ENCODE peak calls at places on chromosome 11, in four cellular contexts. H is fibroblast of lung, A is adrenal gland, C is WERI-Rb-1. V is an unnamed sample.

GRCh38 chr11:67572747-67573419 is 10.7 kb upstream of the GSTP1 start:
- DNase-seq in A (peak), H (peak), C (peak), V (peak)

GRCh38 chr11:26947904-26948639 is 45.8 kb upstream of the FIBIN start:
- DNase-seq in H (peak), C (no peak), A (no peak), V (peak)

GRCh38 chr11:38693306-38693705 is 2095.3 kb upstream of the RAG2 start:
- DNase-seq in A (no peak), H (no peak), C (no peak), V (no peak)

GRCh38 chr11:102832612-102833011 is 10.8 kb downstream of the MMP3 start:
- DNase-seq in H (no peak), A (no peak), C (no peak), V (no peak)

GRCh38 chr11:83975984-83976383 is 689.8 kb upstream of the CCDC90B start:
- DNase-seq in A (no peak), C (no peak), H (peak), V (no peak)

GRCh38 chr11:77529685-77530084 is 55.8 kb upstream of the PAK1 start:
- DNase-seq in A (no peak), C (no peak), H (no peak), V (no peak)

GRCh38 chr11:57751676-57752253 is at the start of gene BTBD18:
- DNase-seq in A (peak), H (peak), C (peak), V (peak)

GRCh38 chr11:122776546-122776945 is 61.8 kb upstream of the CRTAM start:
- DNase-seq in C (no peak), A (no peak), H (no peak), V (no peak)

GRCh38 chr11:92707173-92707619 is 262.3 kb upstream of the MTNR1B start:
- DNase-seq in A (no peak), C (peak), H (no peak), V (no peak)

GRCh38 chr11:64203421-64204079 is 3.0 kb upstream of the FERMT3 start:
- DNase-seq in C (no peak), A (no peak), H (no peak), V (no peak)

GRCh38 chr11:76704171-76704948 is 33.8 kb upstream of the LRRC32 start:
- DNase-seq in A (no peak), C (peak), H (no peak), V (no peak)

GRCh38 chr11:119432484-119433368 is 9.8 kb upstream of the THY1 start:
- DNase-seq in A (no peak), C (no peak), H (peak), V (peak)

GRCh38 chr11:70060611-70061293 is 17.4 kb upstream of the ANO1 start:
- DNase-seq in A (no peak), H (no peak), C (no peak), V (no peak)

GRCh38 chr11:29333993-29334780 is 682.6 kb downstream of the KCNA4 start:
- DNase-seq in C (no peak), H (peak), A (no peak), V (peak)

GRCh38 chr11:70202898-70203748 is at the start of gene FADD:
- DNase-seq in C (peak), A (peak), H (peak), V (peak)

GRCh38 chr11:119323532-119324033 is 6.7 kb upstream of the MCAM start:
- DNase-seq in A (peak), C (peak), H (peak), V (peak)

GRCh38 chr11:64619196-64619595 is 28.2 kb downstream of the SLC22A12 start:
- DNase-seq in A (no peak), H (no peak), C (no peak), V (no peak)

GRCh38 chr11:22392561-22392960 is 54.4 kb downstream of the SLC17A6 start:
- DNase-seq in A (no peak), H (no peak), C (no peak), V (no peak)

GRCh38 chr11:62560566-62561103 is 13.1 kb downstream of the EEF1G start:
- DNase-seq in A (peak), H (peak), C (peak), V (peak)

GRCh38 chr11:76672431-76673163 is 2.0 kb upstream of the LRRC32 start:
- DNase-seq in C (no peak), H (no peak), A (no peak), V (no peak)

GRCh38 chr11:67489860-67490726 is 7.3 kb downstream of the AIP start:
- DNase-seq in C (no peak), H (no peak), A (no peak), V (no peak)

GRCh38 chr11:113090716-113091577 is 129.7 kb downstream of the NCAM1 start:
- DNase-seq in A (no peak), H (no peak), C (no peak), V (no peak)

GRCh38 chr11:65867284-65868071 is 5.1 kb downstream of the EFEMP2 start:
- DNase-seq in C (no peak), A (no peak), H (no peak), V (no peak)

GRCh38 chr11:69360606-69361005 is 66.7 kb downstream of the MYEOV start:
- DNase-seq in C (no peak), H (no peak), A (peak), V (no peak)

GRCh38 chr11:46896719-46897406 is 21.5 kb downstream of the LRP4 start:
- DNase-seq in A (no peak), H (peak), C (peak), V (peak)

GRCh38 chr11:114367244-114367957 is 32.9 kb downstream of the C11orf71 start:
- DNase-seq in H (peak), C (no peak), A (no peak), V (no peak)

GRCh38 chr11:13962562-13963168 is at the start of gene SPON1:
- DNase-seq in C (peak), H (peak), A (peak), V (no peak)

GRCh38 chr11:20293531-20293930 is 70.0 kb upstream of the HTATIP2 start:
- DNase-seq in H (no peak), C (no peak), A (no peak), V (no peak)

GRCh38 chr11:73267122-73267846 is 4.9 kb upstream of the P2RY6 start:
- DNase-seq in C (no peak), H (no peak), A (no peak), V (no peak)

GRCh38 chr11:61679301-61679700 is 890 bp upstream of the DAGLA start:
- DNase-seq in A (no peak), C (peak), H (peak), V (no peak)

GRCh38 chr11:130121430-130121978 is 38.1 kb upstream of the ST14 start:
- DNase-seq in H (peak), C (no peak), A (no peak), V (peak)

GRCh38 chr11:100827934-100828661 is 141.0 kb downstream of the ARHGAP42 start:
- DNase-seq in H (peak), A (no peak), C (peak), V (no peak)

GRCh38 chr11:108498816-108499408 is 728 bp upstream of the POGLUT3 start:
- DNase-seq in A (peak), C (no peak), H (no peak), V (no peak)

GRCh38 chr11:26916805-26917204 is 77.1 kb upstream of the FIBIN start:
- DNase-seq in A (no peak), C (no peak), H (peak), V (no peak)

GRCh38 chr11:131668867-131669780 is 298.7 kb downstream of the NTM start:
- DNase-seq in C (peak), H (no peak), A (no peak), V (peak)

GRCh38 chr11:69102732-69103615 is 52.8 kb upstream of the SMIM38 start:
- DNase-seq in C (peak), A (no peak), H (no peak), V (no peak)

GRCh38 chr11:19460718-19461405 is 220.1 kb upstream of the E2F8 start:
- DNase-seq in H (no peak), C (no peak), A (no peak), V (no peak)

DNA sequence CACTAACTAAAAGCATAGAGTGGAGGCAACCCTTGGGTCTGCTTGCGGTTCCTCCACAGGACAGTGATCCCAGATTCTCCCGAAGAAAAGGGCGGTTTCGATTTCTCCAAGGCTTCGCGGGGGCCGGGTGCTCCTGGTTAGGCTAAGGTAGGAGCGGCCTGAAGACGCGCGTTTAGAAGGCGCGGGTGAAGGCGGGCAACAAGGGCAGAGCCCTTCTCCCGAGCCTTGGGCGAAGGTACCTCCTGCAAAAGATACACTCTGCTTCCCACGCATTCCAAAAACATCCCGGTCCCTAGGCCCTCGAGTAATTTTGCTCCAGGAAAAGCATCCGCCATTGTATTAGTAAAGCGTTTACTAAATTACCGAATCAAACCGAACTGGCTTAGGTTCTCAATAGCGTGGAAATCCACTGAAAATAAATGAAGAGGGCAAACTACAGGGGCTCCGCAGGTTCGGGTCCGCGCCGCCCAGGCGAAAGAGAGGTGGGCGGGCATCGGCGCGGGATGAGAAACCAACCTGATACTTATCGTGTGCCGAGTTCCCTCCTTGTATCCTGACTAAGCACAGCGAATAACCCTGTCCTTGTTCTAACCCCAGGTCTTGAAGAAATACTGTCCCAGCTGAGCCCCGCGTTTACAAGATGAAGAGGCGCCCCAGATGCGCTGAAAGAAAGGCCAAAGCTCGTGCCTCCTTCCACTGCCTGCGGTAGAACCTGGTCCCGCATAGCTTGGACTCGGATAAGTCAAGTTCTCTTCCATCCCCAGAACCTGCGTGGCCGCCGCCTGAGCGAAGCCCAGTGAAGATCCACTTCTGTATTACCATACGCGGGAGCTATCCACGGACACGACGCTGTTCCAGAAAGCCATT is 1.9 kb downstream of the WT1 start:
- DNase-seq in A (no peak), H (no peak), C (no peak), V (no peak)
- TF ChIP-seq CTCF in A (no peak), H (no peak), C (no peak), V (no peak)

DNA sequence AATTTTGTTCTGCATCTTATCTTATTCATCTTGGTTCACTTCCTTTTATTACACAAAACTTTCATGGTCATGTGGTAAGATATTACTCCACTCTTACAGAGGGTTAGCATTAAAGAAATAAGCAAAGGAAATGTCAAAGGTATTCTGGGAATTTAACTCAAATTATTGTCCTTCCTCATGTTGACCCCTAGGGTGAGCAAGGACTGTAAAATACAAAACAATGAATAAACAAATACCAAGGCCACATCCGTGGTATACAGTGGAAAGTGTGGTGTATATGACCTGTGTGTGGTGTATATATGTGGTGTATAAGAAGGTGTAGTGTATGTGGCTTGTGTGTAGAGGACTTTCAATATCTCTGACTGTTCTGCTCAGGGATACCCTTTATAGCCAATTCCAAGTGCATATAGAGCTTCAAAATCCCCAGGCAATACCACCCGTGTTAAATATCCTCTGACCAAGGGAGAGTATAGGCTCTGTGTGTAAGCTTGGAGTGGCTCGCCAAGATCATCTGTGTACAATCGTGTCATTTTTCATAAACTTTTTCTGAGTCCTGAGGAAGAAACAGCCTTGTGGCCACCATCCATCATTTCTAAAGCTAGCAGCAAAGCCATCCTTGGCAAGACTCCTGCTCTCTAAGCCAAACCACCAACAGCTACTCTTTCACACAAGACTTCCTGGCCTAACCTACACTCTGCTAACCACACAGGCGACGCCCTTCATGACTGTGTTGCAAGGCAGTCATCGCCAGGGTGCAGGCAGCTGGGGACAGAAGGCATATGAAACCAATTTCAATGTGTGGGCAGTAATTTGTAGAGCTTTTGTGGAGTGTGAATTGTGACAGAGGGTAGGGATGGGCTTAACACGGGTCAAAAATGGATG is 548.0 kb downstream of the ETS1 start:
- DNase-seq in C (no peak), H (peak), A (no peak), V (peak)
- TF ChIP-seq CTCF in C (no peak), H (no peak), A (no peak), V (peak)

GRCh38 chr11:4830909-4831308 is 9.8 kb downstream of the OR51F2 start:
- DNase-seq in A (no peak), C (no peak), H (no peak), V (no peak)

GRCh38 chr11:4825132-4825531 is 4.0 kb downstream of the OR51F2 start:
- DNase-seq in H (no peak), A (no peak), C (no peak), V (no peak)

GRCh38 chr11:4821021-4821420 is at the start of gene OR51F2:
- DNase-seq in C (no peak), H (no peak), A (no peak), V (no peak)

GRCh38 chr11:4826425-4826824 is 5.3 kb downstream of the OR51F2 start:
- DNase-seq in C (no peak), H (peak), A (no peak), V (peak)
- TF ChIP-seq CTCF in C (no peak), H (peak), A (no peak), V (no peak)

GRCh38 chr11:17770917-17771316 is 36.3 kb downstream of the KCNC1 start:
- DNase-seq in A (no peak), C (no peak), H (no peak), V (no peak)
- TF ChIP-seq CTCF in A (no peak), C (no peak), H (peak), V (peak)

DNA sequence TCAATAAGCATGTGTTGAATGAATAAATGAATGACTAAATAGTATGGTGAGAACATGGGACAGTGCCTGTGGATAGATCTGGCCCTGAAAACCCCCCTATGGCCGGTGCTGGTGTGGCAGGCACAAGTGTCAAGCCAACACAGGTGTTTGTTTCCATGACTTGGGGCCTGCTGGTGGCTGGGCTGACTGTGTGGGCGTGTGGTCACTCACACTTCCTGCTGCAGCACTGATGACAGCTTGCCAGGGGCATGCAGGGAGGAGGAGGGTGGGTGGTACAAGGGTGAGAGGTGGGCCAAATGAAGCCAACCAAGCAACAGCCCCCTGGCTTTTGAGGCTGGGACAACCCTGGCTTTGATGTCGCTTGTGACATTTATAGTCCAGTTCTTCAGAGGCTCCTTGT is 30.3 kb upstream of the ABCC8 start:
- DNase-seq in A (no peak), H (no peak), C (no peak), V (no peak)
- TF ChIP-seq CTCF in A (no peak), H (no peak), C (no peak), V (no peak)

DNA sequence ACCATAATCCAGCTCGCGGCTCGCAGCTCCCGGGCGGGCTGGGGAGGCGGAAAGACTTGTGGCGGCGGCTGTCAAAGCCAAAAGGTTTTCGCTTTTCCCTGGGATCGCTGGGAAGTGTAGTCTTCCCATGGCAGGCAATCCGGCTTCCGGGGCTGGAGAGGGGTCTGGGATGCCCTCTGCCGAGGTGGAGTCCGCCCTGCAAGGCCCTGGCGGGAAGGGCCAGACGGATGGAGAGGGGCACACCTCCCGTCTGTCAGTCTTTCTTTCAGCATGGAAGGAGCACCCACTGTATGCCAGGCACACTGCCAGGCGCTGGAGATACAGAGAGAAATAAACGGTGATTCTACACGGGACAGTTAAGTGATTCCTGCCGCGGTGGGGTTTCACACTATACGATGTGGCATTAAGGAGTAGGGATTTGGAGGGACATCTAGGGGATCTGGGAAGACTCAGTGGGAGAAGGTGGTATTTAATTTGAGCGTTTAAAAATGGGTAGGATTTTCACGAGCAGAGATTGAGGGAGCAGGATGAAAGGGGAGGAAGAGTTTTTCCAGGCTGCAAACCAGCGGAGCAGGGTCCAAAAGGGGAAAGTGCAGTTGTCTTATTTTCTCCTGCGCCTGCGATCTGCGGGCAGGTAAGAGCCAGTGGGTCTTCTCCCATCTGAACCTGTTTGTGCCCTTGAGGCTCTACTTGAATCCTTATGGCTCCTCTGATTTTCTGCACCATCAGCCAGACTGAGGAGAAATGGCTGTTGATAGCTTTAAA is at the start of gene BACE1:
- DNase-seq in H (peak), C (peak), A (peak), V (peak)
- TF ChIP-seq CTCF in H (peak), C (peak), A (peak), V (peak)

DNA sequence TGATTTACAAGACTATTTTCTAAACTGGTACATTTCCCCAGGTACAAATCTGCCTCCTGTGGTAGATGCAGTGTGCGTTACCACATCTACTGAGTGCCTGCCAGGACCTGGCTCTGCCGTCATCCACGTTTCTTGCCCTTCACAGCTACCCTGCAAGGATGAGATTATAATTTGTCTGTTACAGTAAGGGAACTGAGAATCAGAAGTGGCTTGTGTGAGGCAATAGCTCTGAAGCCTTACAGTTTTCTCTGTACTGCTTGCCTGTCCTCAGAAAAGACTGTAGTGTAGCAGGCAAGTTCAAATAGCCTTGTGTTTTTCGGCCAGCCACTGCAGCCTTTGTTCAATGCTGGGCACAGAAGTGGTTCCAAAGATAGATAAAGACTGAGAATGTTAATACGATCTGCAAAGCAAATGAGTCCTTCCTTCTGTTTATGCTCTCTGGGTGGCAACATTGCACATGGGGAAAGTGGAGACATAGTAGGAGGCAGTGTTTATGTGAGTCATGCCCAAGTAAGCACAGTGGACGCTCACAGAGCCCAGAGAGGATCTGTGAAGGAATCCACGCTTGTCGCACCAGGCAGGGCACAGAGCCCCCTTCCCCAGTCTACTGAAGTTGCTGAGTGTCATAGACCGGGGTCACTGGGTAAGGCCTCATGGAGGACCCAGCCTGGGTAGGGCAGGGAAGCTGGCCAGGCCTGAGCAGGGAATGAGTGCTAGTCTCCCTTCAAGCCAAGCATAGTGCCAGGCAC is 49.1 kb downstream of the MICAL2 start:
- DNase-seq in A (no peak), C (no peak), H (peak), V (peak)
- TF ChIP-seq CTCF in A (no peak), C (no peak), H (no peak), V (peak)

V was measured in AG10803.